ENCODE peak calls at places on chromosomes 16 and 17, in four cellular contexts. One of them, this sample, is unnamed.

GRCh38 chr16:67708368-67708771 is 10.7 kb downstream of the GFOD2 start:
- DNase-seq in sigmoid colon: peak; percentile 32
- DNase-seq in cardiac muscle cell: no peak
- DNase-seq in mucosa of descending colon: no peak
- DNase-seq in this sample: no peak

GRCh38 chr17:40490289-40490853 is 11.1 kb downstream of the TNS4 start:
- DNase-seq in sigmoid colon: peak; percentile 97
- DNase-seq in cardiac muscle cell: peak; percentile 55
- DNase-seq in mucosa of descending colon: peak; percentile 63
- DNase-seq in this sample: no peak

GRCh38 chr16:2468725-2469398 is 2.2 kb upstream of the NTN3 start:
- DNase-seq in sigmoid colon: no peak
- DNase-seq in cardiac muscle cell: no peak
- DNase-seq in mucosa of descending colon: no peak
- DNase-seq in this sample: no peak

GRCh38 chr16:11669380-11670146 is 1.3 kb downstream of the SNN start:
- DNase-seq in sigmoid colon: no peak
- DNase-seq in cardiac muscle cell: no peak
- DNase-seq in mucosa of descending colon: peak; percentile 46
- DNase-seq in this sample: no peak

GRCh38 chr17:16937431-16937830 is 34.5 kb downstream of the TNFRSF13B start:
- DNase-seq in sigmoid colon: peak; percentile 17
- DNase-seq in cardiac muscle cell: no peak
- DNase-seq in mucosa of descending colon: no peak
- DNase-seq in this sample: no peak

GRCh38 chr17:15377608-15378007 is 36.2 kb upstream of the TEKT3 start:
- DNase-seq in sigmoid colon: no peak
- DNase-seq in cardiac muscle cell: peak; percentile 3
- DNase-seq in mucosa of descending colon: no peak
- DNase-seq in this sample: no peak

GRCh38 chr17:64507418-64507766 is 615 bp downstream of the CEP95 start:
- DNase-seq in sigmoid colon: no peak
- DNase-seq in cardiac muscle cell: peak; percentile 72
- DNase-seq in mucosa of descending colon: no peak
- DNase-seq in this sample: no peak

GRCh38 chr16:1245452-1246005 is 5.0 kb downstream of the TPSAB1 start:
- DNase-seq in sigmoid colon: peak; percentile 22
- DNase-seq in cardiac muscle cell: no peak
- DNase-seq in mucosa of descending colon: no peak
- DNase-seq in this sample: no peak

GRCh38 chr17:3544365-3544764 is 13.2 kb downstream of the TRPV3 start:
- DNase-seq in sigmoid colon: no peak
- DNase-seq in cardiac muscle cell: no peak
- DNase-seq in mucosa of descending colon: no peak
- DNase-seq in this sample: no peak

DNA sequence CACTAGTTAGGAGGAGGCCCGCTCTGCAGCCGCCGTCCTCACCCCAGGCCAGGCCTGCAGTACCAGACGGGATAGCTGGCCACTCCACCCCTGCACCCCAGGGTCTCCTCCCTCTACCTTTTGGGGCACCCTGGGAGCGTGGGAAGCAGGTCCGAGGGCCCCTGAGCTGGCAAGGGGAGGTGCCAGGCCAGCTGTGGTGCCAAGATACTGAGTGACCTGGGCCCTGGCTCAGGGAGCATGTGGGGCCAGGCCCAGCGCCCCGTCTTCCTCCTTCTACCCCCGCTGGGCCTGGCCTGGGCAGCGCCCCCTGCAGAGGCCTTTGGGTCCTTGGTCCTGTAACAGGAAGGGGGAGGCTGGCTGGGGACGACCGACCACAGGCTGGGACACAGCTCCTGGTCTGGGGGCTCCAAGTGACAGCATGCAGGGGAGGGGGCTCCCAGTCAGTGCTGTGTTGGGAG is 13.0 kb downstream of the PAM16 start:
- DNase-seq in sigmoid colon: no peak
- DNase-seq in cardiac muscle cell: no peak
- DNase-seq in mucosa of descending colon: no peak
- DNase-seq in this sample: peak; percentile 60
- H3K4me3 ChIP-seq in sigmoid colon: no peak overlapping the region
- H3K4me3 ChIP-seq in cardiac muscle cell: no peak overlapping the region
- H3K4me3 ChIP-seq in mucosa of descending colon: no peak overlapping the region
- H3K4me3 ChIP-seq in this sample: no peak overlapping the region

DNA sequence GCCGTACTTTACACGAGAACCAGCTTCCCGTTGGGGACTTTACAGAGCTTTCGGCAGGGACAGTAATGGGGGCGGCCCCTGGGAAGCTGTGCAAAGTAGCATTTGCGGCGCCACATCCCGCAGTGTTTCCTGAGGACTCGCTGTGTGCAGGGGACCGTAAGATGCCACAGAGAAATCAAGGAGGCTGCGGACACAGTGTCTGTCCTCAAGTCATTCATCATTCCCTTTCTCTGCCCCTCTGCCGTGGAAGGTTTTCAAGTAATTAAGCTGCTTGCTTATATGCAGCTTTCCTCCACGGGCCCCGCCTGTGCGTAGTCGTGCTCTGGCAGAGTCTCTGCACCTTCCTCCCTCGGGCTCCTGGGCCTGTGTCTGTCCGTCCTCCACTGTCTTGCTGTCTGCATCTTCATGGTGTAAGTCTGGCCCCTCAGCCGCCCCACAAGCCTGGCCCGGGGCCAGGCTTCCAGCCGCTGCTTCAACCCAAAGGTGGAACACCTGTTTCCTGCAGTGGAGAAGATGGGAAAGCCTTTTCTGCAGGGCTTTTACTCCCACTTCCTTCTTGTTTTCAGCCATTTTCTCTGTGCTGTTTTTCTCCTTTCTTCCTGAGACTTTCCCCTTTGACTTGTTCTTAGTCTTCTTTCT is 216.9 kb upstream of the CHMP6 start:
- DNase-seq in sigmoid colon: peak; percentile 65
- DNase-seq in cardiac muscle cell: no peak
- DNase-seq in mucosa of descending colon: no peak
- DNase-seq in this sample: no peak
- H3K4me3 ChIP-seq in sigmoid colon: no peak overlapping the region
- H3K4me3 ChIP-seq in cardiac muscle cell: no peak overlapping the region
- H3K4me3 ChIP-seq in mucosa of descending colon: no peak overlapping the region
- H3K4me3 ChIP-seq in this sample: no peak overlapping the region

GRCh38 chr17:35079547-35079946 is 16.0 kb upstream of the RFFL start:
- DNase-seq in sigmoid colon: no peak
- DNase-seq in cardiac muscle cell: no peak
- DNase-seq in mucosa of descending colon: no peak
- DNase-seq in this sample: no peak

GRCh38 chr17:35073991-35074627 is 10.6 kb upstream of the RFFL start:
- DNase-seq in sigmoid colon: no peak
- DNase-seq in cardiac muscle cell: no peak
- DNase-seq in mucosa of descending colon: no peak
- DNase-seq in this sample: no peak

GRCh38 chr17:35073183-35073790 is 9.8 kb upstream of the RFFL start:
- DNase-seq in sigmoid colon: no peak
- DNase-seq in cardiac muscle cell: no peak
- DNase-seq in mucosa of descending colon: no peak
- DNase-seq in this sample: no peak

GRCh38 chr17:35076874-35077273 is 13.4 kb upstream of the RFFL start:
- DNase-seq in sigmoid colon: no peak
- DNase-seq in cardiac muscle cell: no peak
- DNase-seq in mucosa of descending colon: no peak
- DNase-seq in this sample: no peak

GRCh38 chr17:35074711-35075707 is 11.5 kb upstream of the RFFL start:
- DNase-seq in sigmoid colon: no peak
- DNase-seq in cardiac muscle cell: no peak
- DNase-seq in mucosa of descending colon: no peak
- DNase-seq in this sample: no peak
- H3K4me3 ChIP-seq in sigmoid colon: no peak overlapping the region
- H3K4me3 ChIP-seq in cardiac muscle cell: no peak overlapping the region
- H3K4me3 ChIP-seq in mucosa of descending colon: no peak overlapping the region
- H3K4me3 ChIP-seq in this sample: no peak overlapping the region

DNA sequence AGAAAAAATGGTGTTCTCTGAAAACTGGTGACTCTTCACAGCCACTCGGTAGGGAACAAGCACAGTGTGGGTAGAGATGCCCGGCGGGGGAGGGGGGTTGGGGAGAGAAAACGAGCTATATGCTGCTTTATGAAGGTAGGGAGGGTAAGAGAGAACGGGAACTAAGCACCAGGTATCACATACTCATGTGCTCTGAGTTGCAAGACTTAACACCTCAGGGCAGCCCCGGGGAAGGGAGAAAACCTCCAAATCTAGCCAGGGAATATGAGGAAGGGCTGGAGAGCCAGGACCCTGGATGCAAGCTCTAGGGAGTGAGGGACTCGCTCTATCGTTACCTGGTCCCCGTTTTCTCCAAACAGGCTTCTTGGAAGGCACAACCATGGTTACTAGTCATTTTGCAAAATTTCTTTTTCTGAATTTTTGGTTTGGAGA is 35.3 kb downstream of the HIC1 start:
- DNase-seq in sigmoid colon: no peak
- DNase-seq in cardiac muscle cell: no peak
- DNase-seq in mucosa of descending colon: no peak
- DNase-seq in this sample: no peak
- H3K4me3 ChIP-seq in sigmoid colon: peak overlapping the region; percentile 46
- H3K4me3 ChIP-seq in cardiac muscle cell: no peak overlapping the region
- H3K4me3 ChIP-seq in mucosa of descending colon: no peak overlapping the region
- H3K4me3 ChIP-seq in this sample: peak overlapping the region; percentile 39

GRCh38 chr16:56297684-56298083 is 106.4 kb downstream of the GNAO1 start:
- DNase-seq in sigmoid colon: no peak
- DNase-seq in cardiac muscle cell: no peak
- DNase-seq in mucosa of descending colon: no peak
- DNase-seq in this sample: no peak

GRCh38 chr16:56295739-56296527 is 104.6 kb downstream of the GNAO1 start:
- DNase-seq in sigmoid colon: no peak
- DNase-seq in cardiac muscle cell: peak; percentile 30
- DNase-seq in mucosa of descending colon: no peak
- DNase-seq in this sample: no peak

GRCh38 chr16:56294014-56294413 is 102.7 kb downstream of the GNAO1 start:
- DNase-seq in sigmoid colon: no peak
- DNase-seq in cardiac muscle cell: no peak
- DNase-seq in mucosa of descending colon: no peak
- DNase-seq in this sample: no peak

GRCh38 chr16:56294599-56294998 is 103.3 kb downstream of the GNAO1 start:
- DNase-seq in sigmoid colon: no peak
- DNase-seq in cardiac muscle cell: no peak
- DNase-seq in mucosa of descending colon: no peak
- DNase-seq in this sample: no peak

GRCh38 chr16:56295059-56295673 is 103.9 kb downstream of the GNAO1 start:
- DNase-seq in sigmoid colon: no peak
- DNase-seq in cardiac muscle cell: no peak
- DNase-seq in mucosa of descending colon: no peak
- DNase-seq in this sample: no peak
- H3K4me3 ChIP-seq in sigmoid colon: no peak overlapping the region
- H3K4me3 ChIP-seq in cardiac muscle cell: no peak overlapping the region
- H3K4me3 ChIP-seq in mucosa of descending colon: no peak overlapping the region
- H3K4me3 ChIP-seq in this sample: no peak overlapping the region